ENCODE peak calls at places on chromosomes 2 and 18, in five cellular contexts. One of them, this sample, is unnamed.

GRCh38 chr2:223894968-223895367 is 50.2 kb downstream of the WDFY1 start:
- DNase-seq in NT2/D1: no peak
- DNase-seq in breast epithelium: no peak
- DNase-seq in left ventricle myocardium inferior: no peak
- DNase-seq in neural progenitor cell: no peak
- DNase-seq in this sample: no peak

GRCh38 chr2:138078153-138078552 is 113.9 kb downstream of the HNMT start:
- DNase-seq in NT2/D1: no peak
- DNase-seq in breast epithelium: no peak
- DNase-seq in left ventricle myocardium inferior: no peak
- DNase-seq in neural progenitor cell: no peak
- DNase-seq in this sample: no peak

GRCh38 chr2:187079901-187080300 is 230.9 kb upstream of the ZSWIM2 start:
- DNase-seq in NT2/D1: no peak
- DNase-seq in breast epithelium: no peak
- DNase-seq in left ventricle myocardium inferior: no peak
- DNase-seq in neural progenitor cell: no peak
- DNase-seq in this sample: no peak

GRCh38 chr2:230594286-230594840 is 118.3 kb upstream of the CAB39 start:
- DNase-seq in NT2/D1: no peak
- DNase-seq in breast epithelium: no peak
- DNase-seq in left ventricle myocardium inferior: no peak
- DNase-seq in neural progenitor cell: no peak
- DNase-seq in this sample: no peak

GRCh38 chr2:111534816-111535803 is 348.9 kb downstream of the ANAPC1 start:
- DNase-seq in NT2/D1: no peak
- DNase-seq in breast epithelium: no peak
- DNase-seq in left ventricle myocardium inferior: no peak
- DNase-seq in neural progenitor cell: peak; percentile 46
- DNase-seq in this sample: no peak

GRCh38 chr2:58135861-58136260 is 89.3 kb downstream of the VRK2 start:
- DNase-seq in NT2/D1: no peak
- DNase-seq in breast epithelium: no peak
- DNase-seq in left ventricle myocardium inferior: no peak
- DNase-seq in neural progenitor cell: no peak
- DNase-seq in this sample: no peak

GRCh38 chr2:226794751-226795171 is 4.9 kb downstream of the IRS1 start:
- DNase-seq in NT2/D1: no peak
- DNase-seq in breast epithelium: no peak
- DNase-seq in left ventricle myocardium inferior: no peak
- DNase-seq in neural progenitor cell: no peak
- DNase-seq in this sample: no peak

GRCh38 chr2:48065971-48066370 is 159.7 kb upstream of the FBXO11 start:
- DNase-seq in NT2/D1: no peak
- DNase-seq in breast epithelium: no peak
- DNase-seq in left ventricle myocardium inferior: no peak
- DNase-seq in neural progenitor cell: no peak
- DNase-seq in this sample: no peak

GRCh38 chr2:231335591-231335990 is 59.9 kb upstream of the B3GNT7 start:
- DNase-seq in NT2/D1: no peak
- DNase-seq in breast epithelium: no peak
- DNase-seq in left ventricle myocardium inferior: no peak
- DNase-seq in neural progenitor cell: no peak
- DNase-seq in this sample: no peak

GRCh38 chr18:50194623-50195532 is at the start of gene MYO5B:
- DNase-seq in NT2/D1: peak; percentile 20
- DNase-seq in breast epithelium: peak; percentile 73
- DNase-seq in left ventricle myocardium inferior: peak; percentile 33
- DNase-seq in neural progenitor cell: peak; percentile 92
- DNase-seq in this sample: no peak

GRCh38 chr18:22433960-22434359 is 16.2 kb upstream of the CTAGE1 start:
- DNase-seq in NT2/D1: no peak
- DNase-seq in breast epithelium: no peak
- DNase-seq in left ventricle myocardium inferior: no peak
- DNase-seq in neural progenitor cell: no peak
- DNase-seq in this sample: no peak

GRCh38 chr2:6352906-6353515 is 512.7 kb downstream of the CMPK2 start:
- DNase-seq in NT2/D1: peak; percentile 46
- DNase-seq in breast epithelium: no peak
- DNase-seq in left ventricle myocardium inferior: peak; percentile 34
- DNase-seq in neural progenitor cell: peak; percentile 72
- DNase-seq in this sample: no peak

GRCh38 chr2:110860620-110861019 is 128.2 kb downstream of the ACOXL start:
- DNase-seq in NT2/D1: no peak
- DNase-seq in breast epithelium: no peak
- DNase-seq in left ventricle myocardium inferior: no peak
- DNase-seq in neural progenitor cell: no peak
- DNase-seq in this sample: no peak

GRCh38 chr2:206457188-206457634 is 13.9 kb downstream of the ADAM23 start:
- DNase-seq in NT2/D1: no peak
- DNase-seq in breast epithelium: no peak
- DNase-seq in left ventricle myocardium inferior: no peak
- DNase-seq in neural progenitor cell: no peak
- DNase-seq in this sample: no peak

GRCh38 chr2:29174937-29175336 is 59.7 kb downstream of the CLIP4 start:
- DNase-seq in NT2/D1: peak; percentile 15
- DNase-seq in breast epithelium: no peak
- DNase-seq in left ventricle myocardium inferior: no peak
- DNase-seq in neural progenitor cell: peak; percentile 10
- DNase-seq in this sample: no peak

GRCh38 chr2:8144785-8145184 is 537.1 kb upstream of the ID2 start:
- DNase-seq in NT2/D1: no peak
- DNase-seq in breast epithelium: no peak
- DNase-seq in left ventricle myocardium inferior: no peak
- DNase-seq in neural progenitor cell: no peak
- DNase-seq in this sample: no peak

GRCh38 chr2:233451950-233452349 is 97.7 kb downstream of the DGKD start:
- DNase-seq in NT2/D1: no peak
- DNase-seq in breast epithelium: no peak
- DNase-seq in left ventricle myocardium inferior: no peak
- DNase-seq in neural progenitor cell: no peak
- DNase-seq in this sample: no peak

GRCh38 chr2:168396131-168396530 is 59.9 kb upstream of the CERS6 start:
- DNase-seq in NT2/D1: no peak
- DNase-seq in breast epithelium: no peak
- DNase-seq in left ventricle myocardium inferior: no peak
- DNase-seq in neural progenitor cell: no peak
- DNase-seq in this sample: no peak

GRCh38 chr2:24818721-24819167 is 25.5 kb downstream of the CENPO start:
- DNase-seq in NT2/D1: no peak
- DNase-seq in breast epithelium: no peak
- DNase-seq in left ventricle myocardium inferior: no peak
- DNase-seq in neural progenitor cell: no peak
- DNase-seq in this sample: no peak

GRCh38 chr2:98295275-98295674 is 51.0 kb upstream of the CNGA3 start:
- DNase-seq in NT2/D1: no peak
- DNase-seq in breast epithelium: no peak
- DNase-seq in left ventricle myocardium inferior: no peak
- DNase-seq in neural progenitor cell: no peak
- DNase-seq in this sample: peak; percentile 45

GRCh38 chr2:12624911-12625598 is 91.7 kb upstream of the TRIB2 start:
- DNase-seq in NT2/D1: peak; percentile 77
- DNase-seq in breast epithelium: no peak
- DNase-seq in left ventricle myocardium inferior: no peak
- DNase-seq in neural progenitor cell: peak; percentile 67
- DNase-seq in this sample: no peak

GRCh38 chr2:209942936-209943605 is 59.4 kb upstream of the RPE start:
- DNase-seq in NT2/D1: no peak
- DNase-seq in breast epithelium: no peak
- DNase-seq in left ventricle myocardium inferior: no peak
- DNase-seq in neural progenitor cell: no peak
- DNase-seq in this sample: no peak

DNA sequence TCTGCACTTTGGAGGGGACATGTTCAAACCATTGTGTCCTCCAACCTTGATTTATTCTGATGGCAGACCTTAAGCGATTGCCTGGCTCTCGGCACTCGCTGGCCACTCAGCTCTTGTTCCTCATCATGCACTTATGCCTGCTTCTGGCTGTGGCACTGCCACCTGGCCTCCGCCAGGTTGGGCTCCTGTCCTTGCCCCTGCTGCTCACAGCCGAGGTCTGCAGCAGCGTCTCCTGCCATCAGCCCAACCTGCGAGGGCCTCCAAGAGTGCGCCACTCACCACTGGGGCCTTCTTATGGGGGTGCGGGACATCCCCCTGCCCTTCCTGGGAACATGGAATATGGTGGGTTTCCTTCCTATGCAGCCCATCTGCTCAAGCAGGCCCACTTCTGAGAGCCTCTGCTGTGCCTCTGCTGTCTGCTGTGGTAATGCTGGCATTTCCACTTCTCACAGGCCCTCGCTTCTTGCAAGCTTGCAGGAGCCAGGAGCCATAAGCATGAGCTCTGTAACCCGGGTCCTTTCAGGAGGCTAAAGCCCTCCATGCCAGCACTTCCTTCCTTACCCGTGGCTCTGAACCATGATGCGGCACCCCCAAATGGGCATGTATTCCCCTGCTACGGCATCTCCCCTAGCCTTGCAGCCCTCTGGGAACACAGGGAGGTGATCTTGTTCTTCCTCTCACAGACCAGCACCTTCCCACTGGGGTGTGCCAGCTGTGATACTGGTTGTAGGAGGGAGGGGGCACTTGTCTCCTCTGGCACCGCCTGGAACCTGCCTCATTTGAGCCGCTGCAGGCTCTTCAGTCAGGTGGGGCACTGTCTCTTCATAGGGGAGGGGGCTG is 58.6 kb upstream of the HS6ST1 start:
- DNase-seq in NT2/D1: no peak
- DNase-seq in breast epithelium: peak; percentile 37
- DNase-seq in left ventricle myocardium inferior: no peak
- DNase-seq in neural progenitor cell: no peak
- DNase-seq in this sample: no peak
- H3K4me1 ChIP-seq in NT2/D1: peaks cover 47% of the 10 kb centered on the region
- H3K4me1 ChIP-seq in breast epithelium: peaks cover 4% of the 10 kb centered on the region
- H3K4me1 ChIP-seq in left ventricle myocardium inferior: peaks cover 38% of the 10 kb centered on the region
- H3K4me1 ChIP-seq in neural progenitor cell: peaks cover 42% of the 10 kb centered on the region
- H3K4me1 ChIP-seq in this sample: peaks cover 11% of the 10 kb centered on the region

GRCh38 chr18:13615432-13615861 is 110.9 kb downstream of the FAM210A start:
- DNase-seq in NT2/D1: no peak
- DNase-seq in breast epithelium: no peak
- DNase-seq in left ventricle myocardium inferior: no peak
- DNase-seq in neural progenitor cell: no peak
- DNase-seq in this sample: no peak

GRCh38 chr18:13613099-13613498 is 113.3 kb downstream of the FAM210A start:
- DNase-seq in NT2/D1: no peak
- DNase-seq in breast epithelium: no peak
- DNase-seq in left ventricle myocardium inferior: no peak
- DNase-seq in neural progenitor cell: no peak
- DNase-seq in this sample: no peak

GRCh38 chr18:13613591-13614317 is 112.6 kb downstream of the FAM210A start:
- DNase-seq in NT2/D1: no peak
- DNase-seq in breast epithelium: no peak
- DNase-seq in left ventricle myocardium inferior: no peak
- DNase-seq in neural progenitor cell: no peak
- DNase-seq in this sample: no peak

GRCh38 chr18:13614701-13615288 is 111.6 kb downstream of the FAM210A start:
- DNase-seq in NT2/D1: no peak
- DNase-seq in breast epithelium: no peak
- DNase-seq in left ventricle myocardium inferior: no peak
- DNase-seq in neural progenitor cell: no peak
- DNase-seq in this sample: no peak

DNA sequence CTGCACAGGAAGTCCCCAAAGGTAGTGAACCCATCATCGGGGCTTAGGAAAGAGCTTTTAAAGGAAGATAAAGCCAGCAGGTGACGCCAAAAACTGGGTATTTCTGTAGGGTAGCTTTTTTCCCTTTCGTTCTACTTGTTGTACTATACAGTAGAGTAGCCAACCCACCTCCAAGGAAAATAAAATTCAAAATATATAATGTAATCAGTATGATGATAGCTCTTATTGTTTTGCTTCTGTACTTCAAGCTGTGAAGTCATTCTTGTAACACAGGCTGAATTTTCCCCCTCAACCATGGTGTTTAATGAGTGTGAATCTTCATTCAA is 112.1 kb downstream of the FAM210A start:
- DNase-seq in NT2/D1: no peak
- DNase-seq in breast epithelium: no peak
- DNase-seq in left ventricle myocardium inferior: no peak
- DNase-seq in neural progenitor cell: no peak
- DNase-seq in this sample: no peak
- H3K4me1 ChIP-seq in NT2/D1: no peaks in the 10 kb centered on the region
- H3K4me1 ChIP-seq in breast epithelium: peaks cover 3% of the 10 kb centered on the region
- H3K4me1 ChIP-seq in left ventricle myocardium inferior: peaks cover 83% of the 10 kb centered on the region
- H3K4me1 ChIP-seq in neural progenitor cell: peaks cover 15% of the 10 kb centered on the region
- H3K4me1 ChIP-seq in this sample: peaks cover 11% of the 10 kb centered on the region

GRCh38 chr2:54588244-54588899 is 132.2 kb downstream of the SPTBN1 start:
- DNase-seq in NT2/D1: no peak
- DNase-seq in breast epithelium: no peak
- DNase-seq in left ventricle myocardium inferior: no peak
- DNase-seq in neural progenitor cell: no peak
- DNase-seq in this sample: no peak
- H3K4me1 ChIP-seq in NT2/D1: no peaks in the 10 kb centered on the region
- H3K4me1 ChIP-seq in breast epithelium: peaks cover 8% of the 10 kb centered on the region
- H3K4me1 ChIP-seq in left ventricle myocardium inferior: peaks cover 100% of the 10 kb centered on the region
- H3K4me1 ChIP-seq in neural progenitor cell: no peaks in the 10 kb centered on the region
- H3K4me1 ChIP-seq in this sample: peaks cover 4% of the 10 kb centered on the region

GRCh38 chr2:201129044-201129505 is 13.1 kb downstream of the CFLAR start:
- DNase-seq in NT2/D1: no peak
- DNase-seq in breast epithelium: no peak
- DNase-seq in left ventricle myocardium inferior: no peak
- DNase-seq in neural progenitor cell: no peak
- DNase-seq in this sample: no peak

GRCh38 chr2:201127570-201127969 is 11.6 kb downstream of the CFLAR start:
- DNase-seq in NT2/D1: no peak
- DNase-seq in breast epithelium: no peak
- DNase-seq in left ventricle myocardium inferior: no peak
- DNase-seq in neural progenitor cell: no peak
- DNase-seq in this sample: no peak

GRCh38 chr2:201127128-201127521 is 11.2 kb downstream of the CFLAR start:
- DNase-seq in NT2/D1: no peak
- DNase-seq in breast epithelium: no peak
- DNase-seq in left ventricle myocardium inferior: no peak
- DNase-seq in neural progenitor cell: no peak
- DNase-seq in this sample: no peak

GRCh38 chr2:201132518-201132917 is 16.6 kb downstream of the CFLAR start:
- DNase-seq in NT2/D1: no peak
- DNase-seq in breast epithelium: no peak
- DNase-seq in left ventricle myocardium inferior: no peak
- DNase-seq in neural progenitor cell: no peak
- DNase-seq in this sample: no peak

DNA sequence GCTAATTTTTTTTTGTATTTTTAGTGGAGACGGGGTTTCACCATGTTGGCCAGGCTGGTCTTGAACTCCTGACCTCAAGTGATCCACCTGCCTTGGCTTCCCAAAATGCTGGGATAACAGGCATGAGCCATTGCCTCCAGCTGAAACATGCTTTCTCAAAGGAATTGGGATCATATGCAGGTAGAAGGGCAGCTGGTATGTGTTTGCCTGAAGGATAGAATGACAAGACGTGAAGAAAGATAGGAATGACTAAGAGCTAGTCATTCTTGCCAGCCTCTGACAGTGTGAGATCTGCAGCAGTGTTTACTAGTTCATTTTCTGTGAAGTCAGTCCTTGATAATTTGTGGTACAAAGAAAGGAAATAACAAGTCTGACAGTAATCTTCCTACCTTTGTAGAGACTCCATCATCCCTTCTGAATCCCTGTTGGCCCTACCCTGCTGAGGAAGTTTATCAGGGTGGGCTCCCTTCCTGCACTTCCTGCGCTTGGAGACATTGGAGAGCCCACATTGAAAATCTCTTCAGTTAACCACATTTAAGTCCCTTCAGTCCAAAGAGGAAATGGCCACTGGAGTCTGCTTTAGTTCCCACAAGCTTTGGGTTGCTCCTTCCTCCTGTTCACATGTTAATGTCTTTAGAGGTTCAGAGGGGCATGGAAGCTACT is 14.7 kb downstream of the CFLAR start:
- DNase-seq in NT2/D1: peak; percentile 48
- DNase-seq in breast epithelium: no peak
- DNase-seq in left ventricle myocardium inferior: no peak
- DNase-seq in neural progenitor cell: no peak
- DNase-seq in this sample: no peak
- H3K4me1 ChIP-seq in NT2/D1: peaks cover 6% of the 10 kb centered on the region
- H3K4me1 ChIP-seq in breast epithelium: peaks cover 50% of the 10 kb centered on the region
- H3K4me1 ChIP-seq in left ventricle myocardium inferior: peaks cover 100% of the 10 kb centered on the region
- H3K4me1 ChIP-seq in neural progenitor cell: peaks cover 6% of the 10 kb centered on the region
- H3K4me1 ChIP-seq in this sample: peaks cover 15% of the 10 kb centered on the region

This sample was measured in ascending aorta.